ENCODE peak calls at places on chromosomes 3 and 15, in six cellular contexts. K is GM03348; X is sigmoid colon; H is activated gamma-delta T cell treated with anti-CD3 and anti-CD28 coated beads, Interleukin-2, amount 50 U/mL, for 16 hours; M is activated CD4-positive, CD25-positive, alpha-beta regulatory T cell; Q is retina. A is an unnamed sample.

GRCh38 chr3:135057996-135058395 is 262.9 kb downstream of the EPHB1 start:
- DNase-seq in K (no peak), X (no peak), H (no peak), M (no peak), Q (no peak), A (no peak)

GRCh38 chr15:49421991-49422390 is 1.1 kb upstream of the FGF7 start:
- DNase-seq in K (peak; percentile 46), X (peak; percentile 76), H (peak; percentile 1), M (no peak), Q (peak; percentile 67), A (peak; percentile 23)

GRCh38 chr15:81888748-81889479 is 156.9 kb downstream of the MEX3B start:
- DNase-seq in K (no peak), X (no peak), H (no peak), M (no peak), Q (no peak), A (no peak)

GRCh38 chr3:120449701-120450216 is 1.0 kb downstream of the FSTL1 start:
- DNase-seq in K (peak; percentile 77), X (peak; percentile 75), H (no peak), M (no peak), Q (no peak), A (peak; percentile 22)

GRCh38 chr3:114645392-114645791 is 351.6 kb downstream of the TIGIT start:
- DNase-seq in K (no peak), X (no peak), H (no peak), M (no peak), Q (no peak), A (no peak)

GRCh38 chr15:33693166-33693830 is 275.0 kb upstream of the CHRM5 start:
- DNase-seq in K (no peak), X (no peak), H (no peak), M (no peak), Q (no peak), A (peak; percentile 45)

GRCh38 chr3:46449755-46450552 is 14.8 kb downstream of the LTF start:
- DNase-seq in K (peak; percentile 55), X (no peak), H (no peak), M (no peak), Q (no peak), A (peak; percentile 58)

GRCh38 chr3:123110238-123110952 is 43.6 kb downstream of the PDIA5 start:
- DNase-seq in K (no peak), X (no peak), H (no peak), M (no peak), Q (peak; percentile 65), A (no peak)

GRCh38 chr15:48190932-48191573 is 412 bp upstream of the CTXN2 start:
- DNase-seq in K (peak; percentile 67), X (no peak), H (no peak), M (peak; percentile 2), Q (peak; percentile 73), A (peak; percentile 27)

GRCh38 chr3:142507241-142507640 is 59.4 kb upstream of the XRN1 start:
- DNase-seq in K (peak; percentile 27), X (no peak), H (no peak), M (no peak), Q (no peak), A (no peak)

GRCh38 chr3:177491301-177492031 is 294.2 kb upstream of the TBL1XR1 start:
- DNase-seq in K (peak; percentile 29), X (no peak), H (no peak), M (no peak), Q (peak; percentile 38), A (peak; percentile 55)

GRCh38 chr3:113212155-113212844 is 943 bp downstream of the BOC start:
- DNase-seq in K (peak; percentile 57), X (peak; percentile 76), H (no peak), M (no peak), Q (peak; percentile 82), A (peak; percentile 90)

GRCh38 chr15:78679089-78679511 is 38.1 kb upstream of the CHRNB4 start:
- DNase-seq in K (no peak), X (no peak), H (no peak), M (no peak), Q (no peak), A (no peak)

GRCh38 chr3:160129459-160130061 is 95.7 kb upstream of the C3orf80 start:
- DNase-seq in K (peak; percentile 87), X (no peak), H (no peak), M (no peak), Q (no peak), A (no peak)

GRCh38 chr15:78146437-78147154 is 2.6 kb upstream of the IDH3A start:
- DNase-seq in K (no peak), X (no peak), H (no peak), M (no peak), Q (no peak), A (no peak)